ENCODE peak calls at places on chromosomes 5 and 9, in nine cellular contexts. P is fibroblast of lung, H is AG09309, F is keratinocyte, V is heart right ventricle, Q is ascending aorta, L is endodermal cell, U is HFF-Myc, E is GM12865. I is an unnamed sample.

GRCh38 chr9:77946969-77947368 is 84.6 kb downstream of the GNAQ start:
- DNase-seq in V (no peak), L (no peak), U (no peak), F (no peak), P (peak; percentile 23), H (no peak), E (no peak), Q (no peak), I (no peak)

GRCh38 chr5:180628827-180629702 is 20.3 kb downstream of the FLT4 start:
- DNase-seq in L (no peak), Q (no peak), E (no peak), P (no peak), V (no peak), H (no peak), U (no peak), F (no peak), I (no peak)

GRCh38 chr5:34484190-34484589 is 171.9 kb upstream of the RAI14 start:
- DNase-seq in F (no peak), P (no peak), E (no peak), L (no peak), H (no peak), U (no peak), V (no peak), Q (no peak), I (no peak)

GRCh38 chr5:151002250-151002649 is 18.1 kb upstream of the GPX3 start:
- DNase-seq in E (no peak), P (peak; percentile 16), F (no peak), V (no peak), L (peak; percentile 57), U (no peak), H (no peak), Q (no peak), I (no peak)

GRCh38 chr5:61280766-61281427 is 51.2 kb upstream of the ZSWIM6 start:
- DNase-seq in F (no peak), Q (no peak), E (no peak), P (peak; percentile 33), H (no peak), L (no peak), U (no peak), V (peak; percentile 53), I (no peak)

GRCh38 chr5:150304481-150305081 is 1.9 kb upstream of the ARSI start:
- DNase-seq in U (no peak), F (no peak), V (no peak), L (no peak), P (no peak), E (no peak), Q (no peak), H (no peak), I (no peak)

GRCh38 chr5:138408023-138408422 is 30.8 kb upstream of the REEP2 start:
- DNase-seq in V (no peak), P (no peak), L (no peak), Q (no peak), U (no peak), F (no peak), H (no peak), E (peak; percentile 85), I (no peak)

GRCh38 chr5:93422652-93423332 is 158.2 kb downstream of the NR2F1-AS1 start:
- DNase-seq in U (no peak), P (no peak), V (no peak), H (no peak), Q (no peak), F (no peak), E (no peak), L (no peak), I (no peak)

DNA sequence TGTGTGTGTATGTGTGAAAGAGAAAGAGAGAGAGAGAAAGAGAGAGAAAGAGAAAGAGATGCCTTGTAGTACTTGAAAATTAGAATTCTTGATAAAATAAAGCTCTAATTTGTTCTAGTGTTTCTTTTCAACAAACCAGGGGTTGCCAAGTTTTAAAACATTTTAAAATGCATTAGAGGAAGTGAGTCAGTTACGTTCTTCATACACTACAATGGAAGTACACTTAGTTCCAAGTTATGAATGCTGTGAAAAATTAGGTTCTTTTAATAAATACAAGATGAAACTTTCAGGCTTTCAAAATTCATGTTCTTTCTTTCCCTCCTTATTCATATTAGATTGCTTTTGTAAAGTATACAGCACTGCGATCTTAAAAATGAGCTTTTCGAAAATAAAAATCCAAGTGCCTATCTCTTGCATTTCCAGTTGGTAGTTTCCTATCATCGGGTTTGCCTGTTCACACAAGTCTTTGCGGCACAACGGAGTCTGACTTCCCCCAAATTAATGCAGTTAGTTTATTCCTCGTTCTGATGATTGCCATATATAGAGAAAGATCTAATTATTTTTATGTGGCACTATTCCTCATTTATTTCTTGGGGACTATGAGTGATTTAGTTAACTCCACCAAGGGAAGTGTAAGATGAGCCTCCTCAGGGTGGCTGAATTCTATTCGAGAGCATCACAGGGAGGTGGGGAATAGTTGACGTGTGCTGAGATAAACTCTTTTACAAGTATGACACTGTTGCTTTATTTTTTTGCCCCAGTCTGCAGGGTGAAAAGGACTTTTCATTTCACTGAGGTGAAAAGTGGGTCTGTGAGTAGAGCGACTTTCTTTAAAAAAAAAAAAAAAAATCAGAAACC is 238.2 kb downstream of the CD180 start:
- DNase-seq in L (no peak), F (no peak), V (no peak), Q (no peak), H (peak; percentile 23), U (no peak), E (no peak), P (peak; percentile 85), I (peak; percentile 8)
- H3K4me3 ChIP-seq in L (peak overlapping the region; percentile 29), F (peak overlapping the region; percentile 62), V (peak overlapping the region; percentile 54), Q (peak overlapping the region; percentile 66), H (peak overlapping the region; percentile 53), U (peak overlapping the region; percentile 48), E (no peak overlapping the region), P (peak overlapping the region; percentile 85), I (peak overlapping the region; percentile 38)

GRCh38 chr9:92247296-92247695 is 46.2 kb downstream of the IARS1 start:
- DNase-seq in H (no peak), U (no peak), P (peak; percentile 1), Q (no peak), E (no peak), V (no peak), F (no peak), L (no peak), I (no peak)
- TF ChIP-seq CTCF in H (no peak), U (no peak), P (no peak), Q (no peak), E (no peak), V (no peak), F (no peak), L (no peak), I (no peak)

GRCh38 chr9:87500894-87501656 is 3.4 kb downstream of the DAPK1 start:
- DNase-seq in F (no peak), U (no peak), Q (no peak), P (no peak), E (no peak), V (no peak), L (no peak), H (no peak), I (no peak)
- H3K4me3 ChIP-seq in F (no peak overlapping the region), U (no peak overlapping the region), Q (no peak overlapping the region), P (no peak overlapping the region), E (peak overlapping the region; percentile 60), V (no peak overlapping the region), L (peak overlapping the region; percentile 90), H (no peak overlapping the region), I (no peak overlapping the region)

GRCh38 chr5:55176176-55176818 is 3.3 kb upstream of the CDC20B start:
- DNase-seq in V (peak; percentile 30), L (peak; percentile 93), H (no peak), U (no peak), Q (no peak), P (no peak), E (no peak), F (no peak), I (no peak)
- TF ChIP-seq CTCF in V (peak; percentile 37), L (peak; percentile 54), H (peak; percentile 7), U (no peak), Q (peak; percentile 46), P (peak; percentile 4), E (no peak), F (peak; percentile 20), I (peak; percentile 10)

DNA sequence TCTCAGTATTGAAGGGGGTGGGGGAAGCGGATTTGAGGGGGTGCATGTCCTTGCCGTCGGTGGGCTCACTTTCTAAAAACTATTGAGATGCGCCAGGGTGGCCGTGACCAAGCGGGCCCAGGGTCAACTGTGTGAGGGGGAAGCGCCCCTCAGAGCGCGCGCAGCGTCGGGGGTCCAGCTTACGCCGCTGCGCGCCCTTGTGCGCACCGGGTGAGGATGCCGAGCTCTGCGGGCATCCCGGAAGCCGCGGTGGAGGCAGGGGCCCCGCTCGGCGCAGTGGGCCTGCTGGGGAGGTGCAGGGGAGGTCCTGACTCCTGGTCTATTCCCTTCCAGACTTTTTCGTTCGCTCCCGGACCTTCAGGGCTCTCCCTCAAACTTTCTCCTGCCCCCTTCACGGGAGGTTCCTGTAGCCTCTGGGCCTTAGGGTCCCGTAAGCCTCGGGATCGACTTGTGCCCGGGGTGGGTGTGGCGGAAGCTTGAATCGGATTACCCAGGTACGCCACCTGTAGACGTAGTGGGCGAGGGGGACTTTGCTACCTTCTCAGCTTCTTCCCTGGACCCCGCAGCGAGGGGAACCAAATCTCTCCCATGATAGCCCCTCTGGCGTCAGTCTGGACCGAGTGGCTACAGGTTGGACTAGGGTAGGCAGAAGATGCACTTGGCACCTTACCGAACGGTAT is 2.5 kb upstream of the PRDM6 start:
- DNase-seq in Q (no peak), L (peak; percentile 81), P (no peak), V (no peak), U (no peak), F (no peak), H (no peak), E (no peak), I (no peak)
- H3K4me3 ChIP-seq in Q (no peak overlapping the region), L (peak overlapping the region; percentile 81), P (no peak overlapping the region), V (no peak overlapping the region), U (no peak overlapping the region), F (no peak overlapping the region), H (no peak overlapping the region), E (no peak overlapping the region), I (no peak overlapping the region)

DNA sequence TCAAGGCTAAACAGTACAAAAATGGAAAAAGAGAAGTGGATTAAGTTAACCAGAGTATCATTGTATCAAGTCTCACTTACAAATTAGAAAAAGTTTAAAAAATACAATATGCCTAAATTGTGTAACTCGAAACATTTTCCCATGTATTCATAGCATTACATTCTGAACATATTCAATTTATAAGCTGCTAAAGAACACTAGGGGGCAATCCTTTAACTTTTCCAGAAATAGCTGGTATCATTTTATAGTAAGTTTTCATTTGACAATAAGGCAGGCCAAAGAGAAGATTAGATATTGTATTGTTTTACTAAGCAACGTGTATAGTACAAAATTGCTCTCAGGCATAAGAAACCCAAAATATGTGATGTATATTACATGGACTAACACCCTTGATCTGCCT is 234.6 kb downstream of the ADGRV1 start:
- DNase-seq in U (no peak), E (no peak), V (no peak), F (no peak), P (no peak), L (no peak), H (no peak), Q (no peak), I (no peak)
- TF ChIP-seq CTCF in U (no peak), E (no peak), V (no peak), F (peak; percentile 2), P (no peak), L (peak; percentile 22), H (no peak), Q (no peak), I (no peak)

GRCh38 chr9:93003552-93004407 is 54.7 kb upstream of the SUSD3 start:
- DNase-seq in P (peak; percentile 12), L (peak; percentile 89), H (no peak), Q (no peak), E (peak; percentile 73), V (peak; percentile 45), F (no peak), U (no peak), I (no peak)
- H3K4me3 ChIP-seq in P (no peak overlapping the region), L (no peak overlapping the region), H (no peak overlapping the region), Q (peak overlapping the region; percentile 52), E (no peak overlapping the region), V (peak overlapping the region; percentile 18), F (no peak overlapping the region), U (no peak overlapping the region), I (no peak overlapping the region)